ENCODE peak calls at places on chromosomes 2 and 18, in five cellular contexts. One of them, this sample, is unnamed.

GRCh38 chr2:215839309-215839708 is 174.0 kb downstream of the MREG start:
- DNase-seq in prostate gland: no peak
- DNase-seq in HCT116: no peak
- DNase-seq in breast epithelium: no peak
- DNase-seq in GM23338: no peak
- DNase-seq in this sample: no peak

GRCh38 chr2:32591669-32592463 is 36.0 kb upstream of the TTC27 start:
- DNase-seq in prostate gland: no peak
- DNase-seq in HCT116: no peak
- DNase-seq in breast epithelium: no peak
- DNase-seq in GM23338: no peak
- DNase-seq in this sample: no peak

GRCh38 chr2:72757177-72757775 is 68.6 kb downstream of the EXOC6B start:
- DNase-seq in prostate gland: no peak
- DNase-seq in HCT116: no peak
- DNase-seq in breast epithelium: no peak
- DNase-seq in GM23338: peak; percentile 21
- DNase-seq in this sample: peak; percentile 53

GRCh38 chr2:75403991-75404428 is 156.7 kb downstream of the EVA1A start:
- DNase-seq in prostate gland: no peak
- DNase-seq in HCT116: peak; percentile 39
- DNase-seq in breast epithelium: no peak
- DNase-seq in GM23338: peak; percentile 82
- DNase-seq in this sample: no peak

GRCh38 chr2:75641587-75641986 is 5.0 kb upstream of the MRPL19 start:
- DNase-seq in prostate gland: no peak
- DNase-seq in HCT116: no peak
- DNase-seq in breast epithelium: peak; percentile 82
- DNase-seq in GM23338: no peak
- DNase-seq in this sample: no peak

GRCh38 chr2:217256261-217256660 is 396.4 kb upstream of the TNP1 start:
- DNase-seq in prostate gland: no peak
- DNase-seq in HCT116: no peak
- DNase-seq in breast epithelium: no peak
- DNase-seq in GM23338: no peak
- DNase-seq in this sample: no peak

GRCh38 chr2:30272761-30273573 is 41.6 kb downstream of the LBH start:
- DNase-seq in prostate gland: no peak
- DNase-seq in HCT116: no peak
- DNase-seq in breast epithelium: no peak
- DNase-seq in GM23338: no peak
- DNase-seq in this sample: no peak

GRCh38 chr2:233831861-233832260 is 22.5 kb downstream of the HJURP start:
- DNase-seq in prostate gland: no peak
- DNase-seq in HCT116: no peak
- DNase-seq in breast epithelium: no peak
- DNase-seq in GM23338: no peak
- DNase-seq in this sample: no peak

GRCh38 chr2:211875488-211875887 is 663.1 kb downstream of the ERBB4 start:
- DNase-seq in prostate gland: no peak
- DNase-seq in HCT116: no peak
- DNase-seq in breast epithelium: no peak
- DNase-seq in GM23338: no peak
- DNase-seq in this sample: no peak

GRCh38 chr2:68282814-68283812 is 30.8 kb upstream of the PPP3R1 start:
- DNase-seq in prostate gland: peak; percentile 21
- DNase-seq in HCT116: peak; percentile 33
- DNase-seq in breast epithelium: no peak
- DNase-seq in GM23338: peak; percentile 52
- DNase-seq in this sample: no peak

GRCh38 chr2:124325667-124326425 is 300.8 kb downstream of the CNTNAP5 start:
- DNase-seq in prostate gland: no peak
- DNase-seq in HCT116: no peak
- DNase-seq in breast epithelium: no peak
- DNase-seq in GM23338: peak; percentile 29
- DNase-seq in this sample: no peak

GRCh38 chr2:63425606-63426005 is 162.7 kb downstream of the WDPCP start:
- DNase-seq in prostate gland: no peak
- DNase-seq in HCT116: no peak
- DNase-seq in breast epithelium: no peak
- DNase-seq in GM23338: no peak
- DNase-seq in this sample: no peak

GRCh38 chr2:98126061-98126460 is 39.1 kb downstream of the VWA3B start:
- DNase-seq in prostate gland: no peak
- DNase-seq in HCT116: no peak
- DNase-seq in breast epithelium: no peak
- DNase-seq in GM23338: no peak
- DNase-seq in this sample: no peak

GRCh38 chr2:161423351-161424178 is 7.5 kb downstream of the TBR1 start:
- DNase-seq in prostate gland: no peak
- DNase-seq in HCT116: no peak
- DNase-seq in breast epithelium: no peak
- DNase-seq in GM23338: peak; percentile 69
- DNase-seq in this sample: no peak

GRCh38 chr2:112345030-112346027 is 69.9 kb downstream of the ZC3H6 start:
- DNase-seq in prostate gland: no peak
- DNase-seq in HCT116: no peak
- DNase-seq in breast epithelium: no peak
- DNase-seq in GM23338: peak; percentile 29
- DNase-seq in this sample: no peak

GRCh38 chr18:26159353-26159752 is 25.7 kb downstream of the PSMA8 start:
- DNase-seq in prostate gland: no peak
- DNase-seq in HCT116: peak; percentile 1
- DNase-seq in breast epithelium: no peak
- DNase-seq in GM23338: peak; percentile 4
- DNase-seq in this sample: no peak

GRCh38 chr18:57009836-57010235 is 137.1 kb upstream of the BOD1L2 start:
- DNase-seq in prostate gland: no peak
- DNase-seq in HCT116: no peak
- DNase-seq in breast epithelium: no peak
- DNase-seq in GM23338: no peak
- DNase-seq in this sample: no peak

DNA sequence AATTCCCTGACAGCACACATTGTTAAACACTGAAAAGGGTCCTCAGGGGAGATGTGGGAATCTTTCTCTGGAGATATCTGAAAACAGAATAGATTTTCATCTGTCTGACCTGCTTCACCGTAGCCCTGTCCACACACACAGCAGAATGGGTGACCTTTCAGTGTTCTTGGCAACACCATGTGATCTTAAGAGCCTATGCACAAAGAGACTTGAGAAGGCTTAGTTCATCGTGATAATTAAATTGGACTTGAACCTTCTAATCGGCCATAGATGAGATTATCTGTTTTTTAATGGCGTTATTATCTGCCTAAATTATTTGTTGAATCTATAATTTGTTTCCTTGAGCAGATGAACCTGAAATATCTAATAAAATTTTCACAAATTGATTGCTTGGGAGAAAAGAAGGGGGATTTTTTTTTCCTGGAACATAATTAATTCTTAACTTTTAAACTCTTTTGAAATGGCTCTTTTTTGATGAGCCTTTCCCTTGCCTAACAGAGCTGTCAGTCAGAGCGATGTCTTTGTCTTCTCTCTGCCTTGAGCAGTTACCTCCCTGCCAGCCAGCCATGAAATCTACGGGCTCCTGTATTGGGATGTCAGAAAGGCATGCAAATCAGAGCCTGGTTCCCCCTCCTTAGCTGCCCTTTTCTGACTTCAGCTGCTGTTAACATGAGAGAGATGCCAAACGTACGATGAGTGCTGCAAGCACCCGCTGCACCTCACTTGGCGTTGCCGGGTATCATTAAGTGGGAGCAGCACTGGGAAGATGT is 131.7 kb upstream of the BOD1L2 start:
- DNase-seq in prostate gland: no peak
- DNase-seq in HCT116: no peak
- DNase-seq in breast epithelium: no peak
- DNase-seq in GM23338: peak; percentile 37
- DNase-seq in this sample: no peak
- TF ChIP-seq POLR2AphosphoS5 in prostate gland: no peak
- TF ChIP-seq POLR2AphosphoS5 in HCT116: no peak
- TF ChIP-seq POLR2AphosphoS5 in breast epithelium: no peak
- TF ChIP-seq POLR2AphosphoS5 in GM23338: no peak
- TF ChIP-seq POLR2AphosphoS5 in this sample: no peak

GRCh38 chr2:95274291-95275150 is at the start of gene PROM2:
- DNase-seq in prostate gland: peak; percentile 88
- DNase-seq in HCT116: peak; percentile 27
- DNase-seq in breast epithelium: peak; percentile 89
- DNase-seq in GM23338: peak; percentile 89
- DNase-seq in this sample: peak; percentile 92
- TF ChIP-seq POLR2AphosphoS5 in prostate gland: peak; percentile 90
- TF ChIP-seq POLR2AphosphoS5 in HCT116: peak; percentile 72
- TF ChIP-seq POLR2AphosphoS5 in breast epithelium: peak; percentile 75
- TF ChIP-seq POLR2AphosphoS5 in GM23338: peak; percentile 36
- TF ChIP-seq POLR2AphosphoS5 in this sample: peak; percentile 89

GRCh38 chr2:127635380-127636237 is 10.3 kb upstream of the GPR17 start:
- DNase-seq in prostate gland: no peak
- DNase-seq in HCT116: no peak
- DNase-seq in breast epithelium: no peak
- DNase-seq in GM23338: no peak
- DNase-seq in this sample: no peak

GRCh38 chr2:127637236-127637630 is 8.7 kb upstream of the GPR17 start:
- DNase-seq in prostate gland: no peak
- DNase-seq in HCT116: no peak
- DNase-seq in breast epithelium: no peak
- DNase-seq in GM23338: no peak
- DNase-seq in this sample: no peak

GRCh38 chr2:127634626-127635379 is 11.2 kb upstream of the GPR17 start:
- DNase-seq in prostate gland: no peak
- DNase-seq in HCT116: no peak
- DNase-seq in breast epithelium: no peak
- DNase-seq in GM23338: no peak
- DNase-seq in this sample: no peak

GRCh38 chr2:127637725-127638252 is 8.2 kb upstream of the GPR17 start:
- DNase-seq in prostate gland: no peak
- DNase-seq in HCT116: peak; percentile 13
- DNase-seq in breast epithelium: no peak
- DNase-seq in GM23338: peak; percentile 82
- DNase-seq in this sample: no peak

DNA sequence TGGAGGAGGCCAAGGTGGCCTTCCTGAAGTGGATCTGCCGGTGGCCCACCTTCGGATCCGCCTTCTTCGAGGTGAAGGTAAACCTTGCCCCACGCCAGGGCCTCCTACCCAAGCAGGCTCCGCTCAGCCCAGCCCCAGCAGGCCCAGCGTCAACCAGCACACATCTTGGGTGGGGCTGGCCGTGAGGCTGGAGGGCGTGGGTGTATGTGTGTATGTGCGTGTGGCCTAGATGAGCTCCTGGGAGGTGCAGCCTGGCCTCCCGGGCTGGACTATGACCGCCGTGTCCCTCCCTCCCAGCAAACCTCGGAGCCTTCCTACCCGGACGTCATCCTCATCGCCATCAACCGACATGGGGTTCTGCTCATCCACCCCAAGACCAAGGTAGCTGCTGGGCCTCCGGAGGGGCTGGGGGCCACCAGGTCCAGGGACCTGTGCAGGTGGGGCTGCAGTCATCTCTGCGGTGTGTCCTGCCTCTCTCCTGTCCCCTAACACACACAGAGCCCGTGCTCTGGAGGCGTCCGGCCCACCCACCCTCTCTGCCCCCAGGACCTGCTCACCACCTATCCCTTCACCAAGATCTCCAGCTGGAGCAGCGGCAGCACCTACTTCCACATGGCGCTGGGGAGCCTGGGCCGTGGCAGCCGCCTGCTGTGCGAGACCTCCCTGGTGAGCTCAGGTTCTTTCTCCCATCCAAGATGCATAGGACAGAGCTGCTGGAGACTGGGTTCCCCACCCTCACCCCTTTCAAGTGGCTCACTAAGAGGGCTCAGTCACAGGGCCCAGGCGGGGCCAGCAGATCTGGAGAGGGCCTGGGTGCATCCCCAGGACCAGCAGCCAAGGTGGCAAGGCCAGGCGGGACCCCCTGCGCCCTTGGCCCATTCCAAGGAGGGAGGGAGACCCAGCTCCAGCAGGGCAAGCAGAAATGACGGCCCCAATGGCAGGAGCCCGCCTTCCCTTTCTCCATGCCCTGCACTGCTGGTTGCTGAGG is 9.4 kb upstream of the GPR17 start:
- DNase-seq in prostate gland: no peak
- DNase-seq in HCT116: no peak
- DNase-seq in breast epithelium: no peak
- DNase-seq in GM23338: no peak
- DNase-seq in this sample: no peak
- TF ChIP-seq POLR2AphosphoS5 in prostate gland: no peak
- TF ChIP-seq POLR2AphosphoS5 in HCT116: no peak
- TF ChIP-seq POLR2AphosphoS5 in breast epithelium: no peak
- TF ChIP-seq POLR2AphosphoS5 in GM23338: no peak
- TF ChIP-seq POLR2AphosphoS5 in this sample: no peak

DNA sequence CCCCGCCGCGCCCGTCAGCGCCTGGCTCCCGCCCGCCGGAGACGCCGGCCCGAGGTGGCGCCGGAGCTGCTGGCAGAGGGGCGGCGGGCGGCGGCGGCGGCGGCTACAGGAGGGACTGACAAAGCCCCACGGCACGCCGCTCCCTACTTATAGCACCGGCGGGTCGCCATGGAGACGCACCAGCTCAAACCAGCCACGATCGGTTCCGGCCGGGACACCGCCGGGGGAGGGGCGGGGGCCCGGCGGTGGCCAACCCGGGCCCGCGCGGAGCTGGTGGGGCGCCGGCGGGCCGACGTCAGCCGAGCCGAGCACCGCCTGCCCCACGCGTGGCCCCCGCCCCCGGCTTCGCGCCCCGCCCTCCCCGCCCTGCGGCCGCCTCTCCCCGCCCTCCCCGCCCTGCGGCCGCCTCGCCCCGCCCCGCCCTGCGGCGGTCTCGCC is at the start of gene ODC1:
- DNase-seq in prostate gland: peak; percentile 92
- DNase-seq in HCT116: peak; percentile 82
- DNase-seq in breast epithelium: peak; percentile 82
- DNase-seq in GM23338: peak; percentile 79
- DNase-seq in this sample: peak; percentile 97
- TF ChIP-seq POLR2AphosphoS5 in prostate gland: no peak
- TF ChIP-seq POLR2AphosphoS5 in HCT116: peak; percentile 64
- TF ChIP-seq POLR2AphosphoS5 in breast epithelium: no peak
- TF ChIP-seq POLR2AphosphoS5 in GM23338: no peak
- TF ChIP-seq POLR2AphosphoS5 in this sample: peak; percentile 73

This sample was measured in stomach.